ENCODE peak calls at places on chromosomes 11 and 22, in four cellular contexts. Z, B, N and X are unnamed samples.

GRCh38 chr11:86230196-86230813 is 14.2 kb upstream of the EED start:
- DNase-seq in Z (no peak), B (no peak), N (no peak), X (no peak)

GRCh38 chr11:83004855-83005556 is 66.7 kb downstream of the RAB30 start:
- DNase-seq in Z (no peak), B (no peak), N (no peak), X (no peak)

GRCh38 chr11:33861911-33862310 is 30.0 kb downstream of the LMO2 start:
- DNase-seq in Z (no peak), B (no peak), N (no peak), X (no peak)

GRCh38 chr11:57536947-57537654 is at the start of gene SMTNL1:
- DNase-seq in Z (no peak), B (no peak), N (no peak), X (no peak)

GRCh38 chr11:14029415-14029814 is 66.9 kb downstream of the SPON1 start:
- DNase-seq in Z (no peak), B (no peak), N (peak), X (no peak)

GRCh38 chr11:7072401-7073028 is 16.3 kb upstream of the RBMXL2 start:
- DNase-seq in Z (no peak), B (peak), N (no peak), X (no peak)

GRCh38 chr22:20296598-20296997 is 23.3 kb downstream of the DGCR6L start:
- DNase-seq in Z (no peak), B (no peak), N (no peak), X (no peak)

GRCh38 chr22:47656806-47657205 is 894.4 kb downstream of the TBC1D22A start:
- DNase-seq in Z (no peak), B (no peak), N (no peak), X (no peak)

GRCh38 chr22:39184586-39185577 is 32.4 kb upstream of the CBX7 start:
- DNase-seq in Z (no peak), B (no peak), N (no peak), X (peak)

GRCh38 chr11:64659417-64660144 is 63.4 kb downstream of the NRXN2 start:
- DNase-seq in Z (peak), B (peak), N (no peak), X (no peak)

GRCh38 chr11:65182258-65183170 is 786 bp downstream of the CAPN1 start:
- DNase-seq in Z (peak), B (no peak), N (peak), X (no peak)

GRCh38 chr22:23404689-23405365 is 175.3 kb downstream of the IGLL1 start:
- DNase-seq in Z (peak), B (no peak), N (peak), X (no peak)

GRCh38 chr11:59144579-59145345 is 2.1 kb downstream of the FAM111A start:
- DNase-seq in Z (no peak), B (peak), N (peak), X (no peak)

GRCh38 chr11:108985611-108986279 is 320.9 kb downstream of the DDX10 start:
- DNase-seq in Z (no peak), B (no peak), N (no peak), X (no peak)

GRCh38 chr22:24417901-24418641 is 9.3 kb upstream of the ADORA2A start:
- DNase-seq in Z (no peak), B (no peak), N (no peak), X (no peak)

GRCh38 chr22:47453049-47453448 is 690.6 kb downstream of the TBC1D22A start:
- DNase-seq in Z (no peak), B (no peak), N (no peak), X (no peak)

GRCh38 chr11:67367014-67367835 is 6.2 kb downstream of the CLCF1 start:
- DNase-seq in Z (no peak), B (no peak), N (no peak), X (no peak)

GRCh38 chr11:131675489-131675888 is 305.1 kb downstream of the NTM start:
- DNase-seq in Z (no peak), B (no peak), N (no peak), X (no peak)

GRCh38 chr11:115659061-115659963 is 155.1 kb upstream of the CADM1 start:
- DNase-seq in Z (no peak), B (no peak), N (peak), X (peak)

GRCh38 chr22:26658671-26659478 is 1.5 kb downstream of the MIAT start:
- DNase-seq in Z (no peak), B (peak), N (peak), X (peak)

GRCh38 chr11:69530278-69531070 is 49.0 kb downstream of the LINC01488 start:
- DNase-seq in Z (no peak), B (no peak), N (no peak), X (no peak)

GRCh38 chr11:34855021-34855753 is 61.0 kb downstream of the APIP start:
- DNase-seq in Z (no peak), B (no peak), N (no peak), X (no peak)

GRCh38 chr11:130209128-130209932 is 49.7 kb downstream of the ST14 start:
- DNase-seq in Z (no peak), B (peak), N (peak), X (no peak)

GRCh38 chr11:699753-700152 is 4.1 kb downstream of the TMEM80 start:
- DNase-seq in Z (no peak), B (no peak), N (no peak), X (no peak)

GRCh38 chr11:30635401-30635989 is 49.3 kb upstream of the MPPED2 start:
- DNase-seq in Z (no peak), B (no peak), N (peak), X (peak)

GRCh38 chr22:43262990-43263644 is 76.2 kb upstream of the TTLL12 start:
- DNase-seq in Z (peak), B (peak), N (no peak), X (peak)

GRCh38 chr11:124445646-124446139 is at the start of gene OR8B8:
- DNase-seq in Z (no peak), B (no peak), N (no peak), X (no peak)

GRCh38 chr22:43308451-43309235 is 34.5 kb downstream of the SCUBE1 start:
- DNase-seq in Z (no peak), B (no peak), N (no peak), X (no peak)

GRCh38 chr11:37946155-37946766 is 1348.2 kb upstream of the RAG2 start:
- DNase-seq in Z (peak), B (no peak), N (peak), X (no peak)

GRCh38 chr11:60844045-60844869 is 2.3 kb downstream of the CCDC86 start:
- DNase-seq in Z (no peak), B (peak), N (no peak), X (no peak)

GRCh38 chr11:17741487-17741886 is 6.9 kb downstream of the KCNC1 start:
- DNase-seq in Z (no peak), B (no peak), N (no peak), X (no peak)

GRCh38 chr11:17744151-17744940 is 9.8 kb downstream of the KCNC1 start:
- DNase-seq in Z (no peak), B (no peak), N (no peak), X (no peak)

GRCh38 chr11:17743808-17744119 is 9.2 kb downstream of the KCNC1 start:
- DNase-seq in Z (no peak), B (no peak), N (no peak), X (no peak)

GRCh38 chr11:17742019-17742418 is 7.4 kb downstream of the KCNC1 start:
- DNase-seq in Z (no peak), B (no peak), N (no peak), X (no peak)

DNA sequence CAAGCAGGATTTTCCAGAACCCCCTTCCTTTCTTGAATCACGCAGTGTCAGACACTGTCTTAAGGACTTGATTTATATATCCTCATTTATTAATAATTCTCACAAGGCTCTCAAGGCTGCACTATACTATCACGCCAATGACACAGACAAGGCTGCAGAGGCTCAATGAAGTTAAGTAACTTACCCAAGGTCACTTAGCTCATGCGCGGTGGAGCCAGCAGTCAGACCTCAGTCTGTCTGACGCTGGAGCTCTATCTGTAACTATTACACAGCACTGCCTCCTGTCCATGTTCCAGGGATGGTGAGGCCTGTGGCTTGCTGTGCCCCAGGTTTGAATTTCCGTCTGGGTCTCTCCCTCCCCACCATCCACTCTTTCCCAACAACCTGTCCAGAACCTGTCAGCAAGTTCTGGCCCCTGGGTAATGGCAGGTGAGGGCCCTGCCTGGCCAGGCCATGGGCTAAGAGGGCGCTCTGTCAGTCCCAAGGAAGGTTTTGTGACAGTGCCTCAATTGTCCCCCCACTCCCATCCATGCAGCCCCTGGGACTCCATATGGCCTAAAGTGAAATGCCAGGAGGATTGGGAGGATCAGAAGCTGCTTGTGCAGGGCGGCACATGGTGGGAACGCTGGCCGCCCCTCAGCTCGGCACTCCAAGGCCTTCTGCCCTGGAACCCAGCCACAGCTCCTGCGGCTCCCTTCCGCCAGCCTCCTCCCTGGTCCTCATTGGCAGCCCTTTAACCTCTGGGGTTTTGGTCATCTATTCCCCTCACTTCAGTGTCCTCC is 8.6 kb downstream of the KCNC1 start:
- DNase-seq in Z (no peak), B (no peak), N (peak), X (no peak)
- TF ChIP-seq ELF4 in Z (no peak), B (no peak), N (no peak), X (no peak)

GRCh38 chr11:12889243-12889642 is 119.9 kb upstream of the RASSF10 start:
- DNase-seq in Z (no peak), B (no peak), N (no peak), X (no peak)
- TF ChIP-seq ELF4 in Z (no peak), B (no peak), N (no peak), X (no peak)

GRCh38 chr11:36452231-36452630 is 57.8 kb downstream of the TRAF6 start:
- DNase-seq in Z (no peak), B (no peak), N (no peak), X (no peak)
- TF ChIP-seq ELF4 in Z (no peak), B (no peak), N (no peak), X (no peak)

GRCh38 chr22:30605449-30606110 is 1.4 kb upstream of the TCN2 start:
- DNase-seq in Z (peak), B (peak), N (peak), X (peak)

GRCh38 chr22:30606455-30607299 is at the start of gene TCN2:
- DNase-seq in Z (peak), B (peak), N (peak), X (peak)

GRCh38 chr22:30607300-30607930 is 441 bp downstream of the TCN2 start:
- DNase-seq in Z (no peak), B (no peak), N (no peak), X (no peak)

GRCh38 chr22:30609260-30610185 is 2.5 kb downstream of the TCN2 start:
- DNase-seq in Z (no peak), B (peak), N (no peak), X (no peak)

GRCh38 chr22:30607939-30608338 is 965 bp downstream of the TCN2 start:
- DNase-seq in Z (no peak), B (no peak), N (no peak), X (no peak)
- TF ChIP-seq ELF4 in Z (no peak), B (no peak), N (no peak), X (no peak)

GRCh38 chr22:36055376-36056310 is 27.0 kb upstream of the RBFOX2 start:
- DNase-seq in Z (no peak), B (no peak), N (no peak), X (no peak)

GRCh38 chr22:36048911-36049677 is 20.5 kb upstream of the RBFOX2 start:
- DNase-seq in Z (no peak), B (peak), N (no peak), X (no peak)

GRCh38 chr22:36049678-36049997 is 21.0 kb upstream of the RBFOX2 start:
- DNase-seq in Z (no peak), B (no peak), N (no peak), X (no peak)

GRCh38 chr22:36053242-36054147 is 24.9 kb upstream of the RBFOX2 start:
- DNase-seq in Z (no peak), B (no peak), N (no peak), X (no peak)

DNA sequence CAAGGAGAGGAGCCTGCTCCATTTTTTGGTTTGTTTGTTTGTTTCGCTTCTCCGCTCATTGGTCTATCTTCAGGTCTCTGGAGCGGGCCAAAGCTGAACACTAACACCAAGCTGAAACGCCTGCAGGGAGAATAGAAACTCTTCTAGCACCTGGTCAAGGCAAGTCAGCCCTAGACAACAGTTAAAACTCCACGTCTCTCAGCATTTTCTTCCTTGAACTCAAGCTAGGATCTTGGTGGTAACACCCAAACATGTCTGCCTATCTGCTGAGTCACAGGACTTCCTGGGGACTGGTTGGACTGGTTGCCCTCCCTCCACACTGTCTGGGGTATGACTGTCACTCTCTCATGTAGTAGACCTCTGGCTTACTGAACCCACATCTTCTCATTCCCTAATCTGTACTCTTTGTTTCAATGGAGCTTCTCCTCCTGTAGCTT is 23.9 kb upstream of the RBFOX2 start:
- DNase-seq in Z (no peak), B (peak), N (no peak), X (no peak)
- TF ChIP-seq ELF4 in Z (no peak), B (no peak), N (no peak), X (no peak)

GRCh38 chr11:104907521-104908185 is 9.4 kb upstream of the CASP12 start:
- DNase-seq in Z (no peak), B (no peak), N (no peak), X (no peak)
- TF ChIP-seq ELF4 in Z (no peak), B (no peak), N (no peak), X (no peak)

DNA sequence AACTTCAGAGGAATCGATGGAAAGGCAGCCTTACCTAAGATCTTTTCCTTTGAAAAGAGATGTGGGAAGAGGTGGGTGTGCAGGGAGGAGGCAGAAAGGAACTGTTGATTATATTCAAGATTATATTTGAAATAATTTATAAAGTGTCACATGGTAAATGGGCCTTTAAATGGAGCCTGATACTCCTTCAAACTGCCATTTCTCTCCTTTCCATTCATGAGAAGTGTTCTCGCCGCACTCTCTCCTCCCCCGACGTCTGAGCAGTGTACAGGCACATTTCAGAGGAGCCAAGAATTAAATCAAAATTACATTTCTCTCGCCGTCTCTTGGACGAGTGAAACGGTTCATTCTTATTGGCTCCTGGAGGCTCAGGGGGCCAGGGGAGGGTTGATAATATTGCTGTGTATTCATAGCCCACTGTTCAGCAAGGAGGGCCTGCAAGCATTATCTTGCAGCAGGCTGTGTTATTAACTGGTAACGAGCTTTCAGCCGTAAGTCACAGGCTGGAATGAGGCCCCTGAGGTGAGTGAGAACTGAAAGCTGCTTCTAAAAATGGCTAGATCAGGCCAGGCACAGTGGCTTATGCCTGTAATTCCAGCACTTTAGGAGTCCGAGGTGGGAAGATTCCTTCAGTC is 52.0 kb upstream of the HMGXB4 start:
- DNase-seq in Z (no peak), B (no peak), N (no peak), X (no peak)
- TF ChIP-seq ELF4 in Z (no peak), B (no peak), N (no peak), X (no peak)

GRCh38 chr11:117859061-117859460 is 17.4 kb downstream of the FXYD6 start:
- DNase-seq in Z (no peak), B (no peak), N (no peak), X (no peak)

GRCh38 chr11:117859713-117860112 is 16.7 kb downstream of the FXYD6 start:
- DNase-seq in Z (no peak), B (no peak), N (no peak), X (no peak)

GRCh38 chr11:117861151-117862018 is 15.1 kb downstream of the FXYD6 start:
- DNase-seq in Z (no peak), B (peak), N (peak), X (peak)

GRCh38 chr11:117862019-117862725 is 14.3 kb downstream of the FXYD6 start:
- DNase-seq in Z (no peak), B (no peak), N (no peak), X (no peak)

GRCh38 chr11:117860139-117860538 is 16.3 kb downstream of the FXYD6 start:
- DNase-seq in Z (no peak), B (no peak), N (no peak), X (no peak)
- TF ChIP-seq ELF4 in Z (no peak), B (no peak), N (no peak), X (no peak)